ENCODE peak calls at places on chromosomes 2 and 18, in six cellular contexts. Z, O, W, R, K and I are unnamed samples.

GRCh38 chr2:46257476-46257875 is 39.7 kb upstream of the EPAS1 start:
- DNase-seq in K (no peak), O (no peak), W (no peak), R (peak; percentile 79), Z (no peak), I (no peak)

GRCh38 chr2:39593439-39594393 is 72.0 kb upstream of the TMEM178A start:
- DNase-seq in O (peak; percentile 0), K (no peak), R (peak; percentile 86), Z (no peak), W (peak; percentile 68), I (no peak)

GRCh38 chr18:28003451-28003850 is 173.5 kb downstream of the CDH2 start:
- DNase-seq in W (no peak), K (no peak), R (peak; percentile 30), Z (no peak), O (no peak), I (no peak)

GRCh38 chr2:159904127-159904564 is 106.1 kb upstream of the CD302 start:
- DNase-seq in R (no peak), Z (peak; percentile 57), W (no peak), O (no peak), K (peak; percentile 64), I (no peak)

GRCh38 chr2:69888451-69888850 is 5.3 kb upstream of the SNRNP27 start:
- DNase-seq in K (no peak), Z (no peak), O (no peak), R (no peak), W (no peak), I (no peak)

GRCh38 chr2:88885275-88885674 is 193.8 kb downstream of the RPIA start:
- DNase-seq in O (no peak), R (no peak), Z (no peak), K (no peak), W (no peak), I (no peak)

GRCh38 chr2:37776487-37776886 is 105.0 kb upstream of the CDC42EP3 start:
- DNase-seq in K (no peak), O (no peak), R (peak; percentile 74), W (no peak), Z (no peak), I (no peak)

GRCh38 chr2:99386011-99386410 is 48.8 kb downstream of the EIF5B start:
- DNase-seq in O (no peak), W (no peak), K (no peak), Z (no peak), R (no peak), I (no peak)

GRCh38 chr2:194618432-194618831 is 1038.6 kb upstream of the SLC39A10 start:
- DNase-seq in Z (no peak), R (no peak), K (no peak), O (no peak), W (no peak), I (no peak)

GRCh38 chr2:197170137-197170682 is 140.4 kb downstream of the ANKRD44 start:
- DNase-seq in O (no peak), Z (no peak), R (no peak), W (no peak), K (no peak), I (no peak)

GRCh38 chr2:142938240-142938639 is 60.8 kb downstream of the KYNU start:
- DNase-seq in Z (no peak), O (no peak), K (no peak), W (no peak), R (peak; percentile 9), I (no peak)

GRCh38 chr2:143128681-143129580 is at the start of gene ARHGAP15:
- DNase-seq in W (no peak), O (no peak), K (peak; percentile 44), Z (peak; percentile 67), R (no peak), I (peak; percentile 85)

GRCh38 chr2:161239416-161240109 is 68.7 kb upstream of the PSMD14 start:
- DNase-seq in Z (no peak), R (no peak), K (no peak), O (no peak), W (peak; percentile 93), I (no peak)

GRCh38 chr2:74003494-74004211 is 18.9 kb downstream of the TET3 start:
- DNase-seq in R (peak; percentile 67), K (no peak), Z (peak; percentile 21), O (no peak), W (peak; percentile 56), I (no peak)

GRCh38 chr2:67686254-67686653 is 289.1 kb downstream of the ETAA1 start:
- DNase-seq in O (no peak), K (no peak), Z (no peak), W (no peak), R (no peak), I (no peak)

GRCh38 chr2:53442783-53443182 is 324.8 kb upstream of the CHAC2 start:
- DNase-seq in W (peak; percentile 38), Z (no peak), K (no peak), R (no peak), O (no peak), I (no peak)

GRCh38 chr2:30222636-30223360 is 8.5 kb upstream of the LBH start:
- DNase-seq in Z (no peak), W (no peak), O (no peak), R (no peak), K (no peak), I (no peak)

GRCh38 chr2:203326355-203326754 is 1.8 kb upstream of the ABI2 start:
- DNase-seq in O (no peak), W (no peak), K (no peak), R (no peak), Z (no peak), I (no peak)